ENCODE peak calls at places on chromosomes 3 and 15, in ten cellular contexts. F, Y, J, O, B, Z, R, Q, E and D are unnamed samples.

GRCh38 chr3:193890036-193890897 is 245.7 kb upstream of the HES1 start:
- DNase-seq in E (no peak), Q (no peak), R (no peak), O (no peak), B (no peak), J (peak; percentile 38), F (no peak), Z (no peak), Y (no peak), D (no peak)

GRCh38 chr15:35043380-35044095 is 41.6 kb downstream of the NANOGP8 start:
- DNase-seq in B (no peak), F (no peak), R (no peak), J (no peak), Y (no peak), Q (no peak), O (no peak), Z (no peak), E (no peak), D (no peak)

GRCh38 chr15:24786347-24786746 is 110.8 kb downstream of the NPAP1 start:
- DNase-seq in Y (no peak), Z (no peak), B (no peak), R (no peak), J (no peak), Q (no peak), E (no peak), F (no peak), O (no peak), D (no peak)

GRCh38 chr3:157514371-157514919 is 11.2 kb upstream of the VEPH1 start:
- DNase-seq in Q (no peak), B (no peak), Y (no peak), O (no peak), R (no peak), Z (no peak), E (no peak), F (no peak), J (no peak), D (no peak)

GRCh38 chr3:37852097-37852496 is 9.6 kb upstream of the CTDSPL start:
- DNase-seq in E (no peak), Y (no peak), F (no peak), O (no peak), Q (no peak), B (no peak), Z (no peak), R (no peak), J (no peak), D (no peak)

GRCh38 chr3:108134555-108134880 is 43.7 kb upstream of the CD47 start:
- DNase-seq in Z (no peak), R (no peak), J (no peak), Q (no peak), O (no peak), F (no peak), E (no peak), B (no peak), Y (no peak), D (peak; percentile 26)

GRCh38 chr3:44468572-44469520 is 8.6 kb downstream of the ZNF445 start:
- DNase-seq in O (peak; percentile 63), B (no peak), Y (no peak), E (peak; percentile 42), R (no peak), Z (no peak), F (no peak), J (no peak), Q (no peak), D (no peak)

GRCh38 chr15:71892335-71892734 is 82.0 kb downstream of the NR2E3 start:
- DNase-seq in Y (no peak), J (no peak), E (no peak), B (no peak), F (no peak), R (no peak), Q (no peak), Z (no peak), O (no peak), D (no peak)

GRCh38 chr3:10929978-10930620 is 62.4 kb upstream of the SLC6A1 start:
- DNase-seq in O (peak; percentile 4), B (no peak), F (no peak), Y (no peak), J (peak; percentile 32), Q (no peak), Z (no peak), R (no peak), E (no peak), D (no peak)

GRCh38 chr15:29071193-29071906 is 185.6 kb downstream of the APBA2 start:
- DNase-seq in Z (no peak), Q (no peak), J (peak; percentile 41), E (no peak), R (no peak), Y (no peak), O (no peak), F (no peak), B (no peak), D (no peak)

GRCh38 chr3:187848396-187848795 is 103.1 kb upstream of the BCL6 start:
- DNase-seq in B (no peak), O (no peak), J (no peak), E (no peak), R (no peak), Y (no peak), Z (no peak), Q (no peak), F (no peak), D (no peak)

DNA sequence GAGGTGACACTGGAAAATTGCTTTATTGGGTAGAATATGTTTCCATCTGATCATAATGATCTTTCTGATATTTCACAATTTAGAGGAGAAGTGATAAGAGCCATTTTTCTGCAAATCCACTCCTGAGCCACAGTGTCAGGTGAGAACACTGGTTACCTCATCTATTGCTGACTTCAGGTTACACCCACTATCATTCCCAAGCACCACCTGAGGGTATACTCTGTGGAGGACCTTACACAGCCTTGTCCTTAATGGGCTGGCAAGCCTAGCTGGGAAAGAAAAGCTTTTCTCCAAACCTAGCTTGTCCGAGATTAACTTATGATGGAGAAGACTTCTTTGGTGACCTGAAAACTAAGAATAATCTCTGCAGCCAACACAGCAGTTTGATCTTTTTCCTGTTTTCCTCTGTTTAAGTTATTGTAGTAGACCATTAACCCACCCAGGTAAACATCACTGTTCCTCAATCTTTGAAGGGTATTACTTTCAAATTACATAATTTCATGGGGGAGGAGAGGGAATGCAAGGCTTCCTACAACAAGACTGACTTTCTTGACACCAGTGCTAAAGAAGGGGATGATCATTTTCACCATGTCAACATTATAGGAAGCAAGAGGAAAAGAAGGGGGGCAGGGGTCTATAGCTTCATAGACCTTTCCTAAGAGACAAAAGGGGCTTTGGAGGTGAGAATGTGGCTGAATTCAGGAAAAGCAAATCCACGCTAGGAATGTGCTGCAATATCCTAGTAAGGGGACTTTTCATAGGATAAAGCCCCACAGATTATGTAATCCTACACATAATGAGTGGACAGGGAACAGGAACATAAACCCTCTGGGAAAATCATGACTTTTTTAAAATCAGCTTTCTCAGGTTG is 1.7 kb downstream of the NCEH1 start:
- DNase-seq in Z (no peak), B (no peak), Y (no peak), O (no peak), E (no peak), F (no peak), R (no peak), J (no peak), Q (no peak), D (no peak)
- H3K27ac ChIP-seq in Z (no peak overlapping the region), B (no peak overlapping the region), Y (no peak overlapping the region), O (no peak overlapping the region), E (no peak overlapping the region), F (peak overlapping the region; percentile 87), R (no peak overlapping the region), J (peak overlapping the region; percentile 95), Q (no peak overlapping the region), D (no peak overlapping the region)

DNA sequence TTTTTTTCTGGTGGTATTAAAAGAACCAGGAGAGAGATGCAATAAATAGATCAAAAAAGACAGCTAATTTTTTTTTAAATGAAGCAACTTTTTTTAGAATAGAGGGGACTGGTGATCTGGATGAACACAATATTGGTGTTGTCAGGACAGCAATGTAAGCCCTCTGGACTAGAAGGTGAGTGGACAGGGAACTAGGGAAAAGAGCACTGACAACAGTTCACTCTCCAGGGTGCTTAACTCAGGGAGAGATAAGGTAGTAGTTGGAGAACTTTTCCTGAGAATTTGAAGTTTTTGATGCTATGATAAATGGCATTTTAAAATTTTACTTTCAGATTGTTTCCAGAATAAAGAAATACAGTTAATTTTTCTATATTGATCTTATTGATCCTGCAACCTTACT is 158.3 kb upstream of the STAC start:
- DNase-seq in E (no peak), Y (no peak), R (no peak), O (no peak), F (no peak), Z (no peak), B (no peak), Q (no peak), J (no peak), D (no peak)
- H3K27ac ChIP-seq in E (no peak overlapping the region), Y (no peak overlapping the region), R (no peak overlapping the region), O (no peak overlapping the region), F (no peak overlapping the region), Z (no peak overlapping the region), B (no peak overlapping the region), Q (no peak overlapping the region), J (no peak overlapping the region), D (no peak overlapping the region)

DNA sequence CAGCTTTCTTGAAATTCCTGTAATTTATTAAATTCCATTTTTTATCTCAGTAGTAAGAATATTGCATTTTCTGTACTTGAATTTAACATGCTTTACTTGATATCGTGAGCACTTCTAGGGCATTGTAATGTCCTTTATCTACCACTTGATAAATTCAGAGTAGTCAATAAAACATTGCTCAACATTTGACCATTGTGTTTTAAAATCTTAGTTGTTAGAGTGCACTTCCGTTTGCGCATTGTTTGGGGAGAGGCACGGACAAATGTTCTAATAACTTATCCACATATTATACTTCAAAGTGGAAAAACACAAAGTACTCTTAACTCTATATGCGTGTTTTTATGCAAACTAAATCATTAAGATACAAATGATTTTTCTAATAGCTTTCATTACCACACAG is 444 bp downstream of the FAM227B start:
- DNase-seq in E (no peak), R (peak; percentile 3), F (no peak), O (no peak), B (no peak), Z (no peak), Y (no peak), Q (no peak), J (no peak), D (peak; percentile 2)
- H3K27ac ChIP-seq in E (peak overlapping the region; percentile 42), R (peak overlapping the region; percentile 88), F (peak overlapping the region; percentile 93), O (no peak overlapping the region), B (peak overlapping the region; percentile 89), Z (no peak overlapping the region), Y (peak overlapping the region; percentile 71), Q (peak overlapping the region; percentile 77), J (peak overlapping the region; percentile 90), D (peak overlapping the region; percentile 43)

DNA sequence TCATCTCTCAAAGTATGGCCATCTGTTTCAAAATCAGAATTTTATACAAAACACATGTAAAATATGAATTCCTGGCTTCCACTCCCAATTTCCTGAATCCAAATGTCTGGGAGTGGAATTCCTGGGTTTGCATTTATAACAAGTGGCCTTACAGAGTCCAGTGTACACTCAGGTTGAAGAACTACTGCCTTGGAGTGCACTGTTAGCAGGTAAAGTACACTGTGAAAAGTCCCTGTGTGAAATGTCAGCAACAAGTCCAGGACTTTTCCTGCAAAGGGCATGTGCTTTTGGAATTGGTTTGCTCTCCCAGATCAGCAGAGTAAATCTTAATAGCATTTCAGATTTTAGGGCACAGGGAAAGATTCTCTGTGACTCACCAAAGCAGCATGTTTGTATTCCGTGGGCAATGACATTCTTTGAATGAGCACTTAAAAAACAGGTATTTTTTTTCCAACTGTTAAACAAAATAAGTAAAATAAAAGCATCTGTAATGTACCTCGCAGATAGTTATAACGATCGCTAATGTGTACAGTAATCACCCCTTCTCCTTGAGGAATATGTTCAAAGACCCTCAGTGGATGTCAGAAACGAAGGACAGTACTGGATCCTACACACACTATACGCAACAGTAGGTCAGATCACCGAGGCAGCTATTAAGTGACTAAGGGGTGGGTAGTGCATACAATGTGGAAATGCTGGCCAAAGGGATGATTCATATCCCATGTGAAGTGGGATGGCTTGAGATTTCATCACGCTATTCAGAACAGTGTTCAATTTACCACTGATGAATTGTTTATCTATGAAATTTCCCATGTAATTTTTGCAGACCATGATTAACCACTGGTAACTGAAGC is 1.9 kb upstream of the CLDN16 start:
- DNase-seq in B (no peak), E (no peak), J (no peak), O (no peak), R (no peak), F (no peak), Z (no peak), Q (peak; percentile 84), Y (no peak), D (no peak)
- H3K27ac ChIP-seq in B (no peak overlapping the region), E (no peak overlapping the region), J (no peak overlapping the region), O (no peak overlapping the region), R (no peak overlapping the region), F (no peak overlapping the region), Z (no peak overlapping the region), Q (peak overlapping the region; percentile 84), Y (no peak overlapping the region), D (no peak overlapping the region)